ENCODE peak calls at places on chromosomes 2 and 18, in five cellular contexts. B is CD4-positive, alpha-beta T cell; U is gastrocnemius medialis; G is colonic mucosa; L is B cell. Z is an unnamed sample.
A peak's percentile ranks its signal among the peaks of the same experiment; 100 is the strongest.

GRCh38 chr2:66574701-66575624 is 140.0 kb downstream of the MEIS1 start:
- DNase-seq in B (no peak), U (no peak), G (peak; percentile 67), L (no peak), Z (peak; percentile 70)

GRCh38 chr2:74843371-74844298 is 9.7 kb downstream of the HK2 start:
- DNase-seq in B (no peak), U (no peak), G (peak; percentile 67), L (peak; percentile 62), Z (no peak)

GRCh38 chr2:172329404-172330059 is 97.9 kb upstream of the ITGA6 start:
- DNase-seq in B (no peak), U (peak; percentile 17), G (peak; percentile 76), L (no peak), Z (no peak)

GRCh38 chr2:37637122-37637875 is 34.1 kb downstream of the CDC42EP3 start:
- DNase-seq in B (no peak), U (no peak), G (no peak), L (no peak), Z (no peak)

GRCh38 chr2:215579809-215580208 is 143.9 kb upstream of the FN1 start:
- DNase-seq in B (no peak), U (peak; percentile 42), G (no peak), L (no peak), Z (no peak)

GRCh38 chr2:8190279-8190678 is 491.6 kb upstream of the ID2 start:
- DNase-seq in B (no peak), U (no peak), G (no peak), L (no peak), Z (no peak)

GRCh38 chr2:238257786-238258700 is 18.2 kb upstream of the HES6 start:
- DNase-seq in B (no peak), U (no peak), G (no peak), L (no peak), Z (no peak)

GRCh38 chr2:234885113-234885512 is 66.7 kb upstream of the SH3BP4 start:
- DNase-seq in B (no peak), U (no peak), G (no peak), L (no peak), Z (no peak)

GRCh38 chr2:41580806-41581205 is 467.0 kb upstream of the PKDCC start:
- DNase-seq in B (no peak), U (no peak), G (no peak), L (no peak), Z (no peak)

GRCh38 chr18:36185901-36186460 is 1.3 kb upstream of the MOCOS start:
- DNase-seq in B (no peak), U (no peak), G (no peak), L (no peak), Z (no peak)

GRCh38 chr18:7567487-7568425 is 640 bp downstream of the PTPRM start:
- DNase-seq in B (no peak), U (peak; percentile 61), G (peak; percentile 29), L (no peak), Z (peak; percentile 74)

GRCh38 chr18:7566244-7566586 is 901 bp upstream of the PTPRM start:
- DNase-seq in B (no peak), U (no peak), G (no peak), L (no peak), Z (no peak)

GRCh38 chr18:7565677-7566076 is 1.4 kb upstream of the PTPRM start:
- DNase-seq in B (no peak), U (no peak), G (no peak), L (no peak), Z (no peak)

GRCh38 chr18:7568426-7568825 is 1.3 kb downstream of the PTPRM start:
- DNase-seq in B (no peak), U (peak; percentile 21), G (peak; percentile 33), L (no peak), Z (peak; percentile 43)

GRCh38 chr18:7566587-7567486 is at the start of gene PTPRM:
- DNase-seq in B (no peak), U (peak; percentile 95), G (peak; percentile 65), L (no peak), Z (peak; percentile 88)
- TF ChIP-seq CTCF in B (no peak), U (peak; percentile 89), G (no peak), L (no peak), Z (peak; percentile 11)

GRCh38 chr2:179932786-179933185 is 71.4 kb upstream of the ZNF385B start:
- DNase-seq in B (no peak), U (no peak), G (no peak), L (no peak), Z (no peak)

GRCh38 chr2:179939282-179939681 is 67.8 kb downstream of the CWC22 start:
- DNase-seq in B (no peak), U (no peak), G (no peak), L (no peak), Z (no peak)

GRCh38 chr2:179938026-179938425 is 69.1 kb downstream of the CWC22 start:
- DNase-seq in B (no peak), U (no peak), G (no peak), L (no peak), Z (no peak)

GRCh38 chr2:179931502-179931901 is 70.1 kb upstream of the ZNF385B start:
- DNase-seq in B (no peak), U (no peak), G (no peak), L (no peak), Z (no peak)

DNA sequence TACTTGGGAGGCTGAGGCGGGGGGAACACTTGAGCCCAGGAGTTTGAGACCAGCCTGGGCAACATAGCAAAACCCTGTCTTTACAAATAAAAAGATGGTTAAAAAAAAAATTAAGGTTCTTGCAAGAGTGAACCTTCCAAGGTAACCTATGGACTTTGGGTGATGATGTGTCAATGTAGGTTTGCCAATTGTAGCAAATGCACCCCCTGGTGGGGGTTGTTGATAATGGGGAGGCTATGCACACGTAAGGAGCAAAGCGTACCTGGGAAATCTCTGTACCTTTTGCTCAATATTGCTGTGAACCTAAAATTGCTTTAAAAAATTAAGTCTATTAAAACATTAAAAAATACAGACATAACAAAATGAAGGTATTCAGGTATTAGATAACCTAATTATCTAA is 70.4 kb downstream of the CWC22 start:
- DNase-seq in B (no peak), U (peak; percentile 16), G (peak; percentile 45), L (no peak), Z (no peak)
- TF ChIP-seq CTCF in B (no peak), U (no peak), G (peak; percentile 25), L (peak; percentile 31), Z (peak; percentile 39)

GRCh38 chr2:20852139-20852538 is 29.2 kb upstream of the LDAH start:
- DNase-seq in B (no peak), U (no peak), G (no peak), L (no peak), Z (no peak)

GRCh38 chr2:20852670-20853069 is 29.8 kb upstream of the LDAH start:
- DNase-seq in B (no peak), U (no peak), G (no peak), L (no peak), Z (no peak)

DNA sequence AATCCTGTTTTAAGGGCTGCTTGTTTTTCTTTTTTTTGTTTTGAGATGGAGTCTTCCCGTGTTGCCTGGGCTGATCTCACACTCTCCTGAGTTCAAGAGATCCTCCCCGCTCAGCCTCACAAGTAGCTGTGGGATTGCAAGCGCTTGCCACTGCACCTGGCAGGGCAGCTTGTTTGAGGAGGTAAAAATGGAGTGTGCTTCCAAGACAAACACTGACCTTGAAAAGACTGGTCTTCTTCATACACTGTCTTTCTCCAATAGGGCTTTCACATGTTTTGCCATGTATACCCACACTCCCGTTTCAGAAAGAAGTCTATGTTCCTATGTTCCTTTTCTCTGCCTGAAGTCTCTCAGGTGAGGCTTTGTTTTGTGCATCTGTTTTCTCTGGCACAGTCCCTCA is 32.6 kb upstream of the LDAH start:
- DNase-seq in B (no peak), U (no peak), G (no peak), L (no peak), Z (no peak)
- TF ChIP-seq CTCF in B (no peak), U (no peak), G (no peak), L (no peak), Z (no peak)

DNA sequence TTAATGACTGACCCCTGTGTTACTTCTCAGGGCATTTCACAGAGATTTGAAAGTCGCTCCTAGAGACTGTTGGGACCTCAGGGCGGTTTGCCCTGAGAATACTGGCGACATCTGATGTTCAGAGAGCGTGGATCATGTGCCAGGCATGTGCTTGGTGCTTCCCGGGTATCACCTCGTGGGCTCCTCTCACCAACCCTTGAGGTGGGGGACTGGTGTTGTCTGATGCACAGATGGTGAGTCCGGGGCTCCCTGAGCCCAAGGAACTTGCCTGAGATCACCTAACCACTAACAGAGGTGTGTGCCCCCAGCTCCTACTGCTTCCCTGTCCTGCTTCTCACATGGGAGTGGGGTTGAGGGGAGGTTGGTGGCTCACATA is 16.2 kb downstream of the ATOH8 start:
- DNase-seq in B (no peak), U (no peak), G (no peak), L (no peak), Z (no peak)
- TF ChIP-seq CTCF in B (no peak), U (no peak), G (no peak), L (no peak), Z (peak; percentile 15)

GRCh38 chr18:71865888-71866287 is 678.3 kb downstream of the CBLN2 start:
- DNase-seq in B (no peak), U (no peak), G (no peak), L (no peak), Z (no peak)
- TF ChIP-seq CTCF in B (no peak), U (no peak), G (no peak), L (no peak), Z (no peak)

DNA sequence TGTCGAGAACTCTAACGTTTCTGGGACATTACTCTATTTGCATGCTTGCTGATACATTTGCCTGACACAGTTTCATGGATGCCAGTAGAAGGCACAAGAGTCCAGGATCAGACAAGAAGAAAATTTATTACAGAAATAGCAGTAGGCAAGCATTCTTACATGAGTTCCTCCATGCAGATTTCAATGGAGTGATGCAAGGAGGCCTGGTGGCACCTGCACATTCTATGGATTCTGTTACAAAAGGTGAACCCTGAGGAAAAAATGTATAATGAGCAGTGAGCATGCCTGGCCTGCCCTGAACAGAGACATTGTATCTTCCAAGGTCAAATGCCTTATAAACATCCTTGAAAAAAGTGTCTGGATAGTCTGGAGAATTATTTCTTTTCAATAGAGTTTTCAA is 142.9 kb downstream of the DSEL start:
- DNase-seq in B (no peak), U (no peak), G (no peak), L (no peak), Z (no peak)
- TF ChIP-seq CTCF in B (no peak), U (no peak), G (no peak), L (no peak), Z (no peak)

GRCh38 chr2:205619600-205619999 is 62.7 kb upstream of the NRP2 start:
- DNase-seq in B (no peak), U (no peak), G (no peak), L (no peak), Z (no peak)

GRCh38 chr2:205614965-205615364 is 67.3 kb upstream of the NRP2 start:
- DNase-seq in B (no peak), U (no peak), G (no peak), L (no peak), Z (no peak)

GRCh38 chr2:205613970-205614559 is 68.2 kb upstream of the NRP2 start:
- DNase-seq in B (no peak), U (no peak), G (no peak), L (no peak), Z (no peak)

GRCh38 chr2:205612661-205613060 is 69.6 kb upstream of the NRP2 start:
- DNase-seq in B (no peak), U (no peak), G (no peak), L (no peak), Z (no peak)

DNA sequence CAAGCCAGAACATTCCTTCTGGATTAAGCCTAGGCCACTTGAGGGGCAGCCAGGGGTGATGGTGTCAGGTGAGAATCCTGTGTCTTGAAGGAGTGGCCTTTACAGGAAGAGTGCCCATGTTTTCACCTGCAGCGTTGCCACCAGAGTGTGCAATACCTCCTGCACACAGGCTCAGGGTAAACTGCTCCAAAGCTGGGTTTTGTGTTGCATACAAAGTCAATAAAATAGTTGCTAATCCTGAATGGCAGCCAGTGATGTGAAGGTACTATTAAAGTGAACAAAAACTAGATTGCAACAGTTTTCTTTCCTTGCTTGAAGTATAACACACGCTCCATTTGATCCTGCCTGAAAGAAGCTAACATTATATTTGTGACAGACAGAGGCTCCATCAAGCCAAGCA is 64.4 kb upstream of the NRP2 start:
- DNase-seq in B (no peak), U (no peak), G (no peak), L (no peak), Z (no peak)
- TF ChIP-seq CTCF in B (no peak), U (no peak), G (no peak), L (no peak), Z (no peak)